ENCODE peak calls at places on chromosomes 3 and 15, in nine cellular contexts. E is NCI-H1436 treated with DMSO at 0.1 percent for 48 hours, F is OCI-LY7, D is GM20000, Z is amniotic stem cell, H is NCI-H1417 treated with DMSO at 0.1 percent for 48 hours, C is AG04450, J is choroid plexus epithelial cell, N is D341Med. G is an unnamed sample.

GRCh38 chr15:25438601-25439455 is at the start of gene UBE3A:
- DNase-seq in H (peak; percentile 76), C (peak; percentile 72), J (peak; percentile 95), N (peak; percentile 97), E (peak; percentile 71), D (peak; percentile 95), Z (peak; percentile 86), F (peak; percentile 94), G (peak; percentile 86)

GRCh38 chr3:143184098-143184497 is 64.5 kb downstream of the CHST2 start:
- DNase-seq in N (no peak), H (no peak), C (no peak), J (no peak), F (no peak), E (no peak), Z (no peak), D (no peak), G (no peak)

GRCh38 chr3:178966299-178967183 is 105.1 kb downstream of the ZMAT3 start:
- DNase-seq in J (peak; percentile 65), H (peak; percentile 41), Z (no peak), C (no peak), N (no peak), D (no peak), F (peak; percentile 62), E (peak; percentile 23), G (peak; percentile 4)

GRCh38 chr3:24158756-24159155 is 213.7 kb downstream of the NR1D2 start:
- DNase-seq in C (no peak), D (no peak), J (no peak), Z (no peak), H (no peak), E (no peak), N (no peak), F (no peak), G (no peak)

GRCh38 chr3:128878556-128879124 is 780 bp upstream of the ACAD9 start:
- DNase-seq in H (no peak), J (peak; percentile 73), N (no peak), C (no peak), Z (peak; percentile 46), F (peak; percentile 53), D (peak; percentile 20), E (no peak), G (peak; percentile 15)

GRCh38 chr15:70091649-70092461 is 5.9 kb downstream of the TLE3 start:
- DNase-seq in F (no peak), D (no peak), C (no peak), J (peak; percentile 58), E (no peak), Z (no peak), N (no peak), H (peak; percentile 61), G (no peak)

GRCh38 chr15:69395460-69395859 is 18.7 kb upstream of the KIF23 start:
- DNase-seq in Z (no peak), J (no peak), N (no peak), E (no peak), F (no peak), C (no peak), D (no peak), H (no peak), G (no peak)

GRCh38 chr15:76337739-76338554 is 1.4 kb downstream of the ISL2 start:
- DNase-seq in F (peak; percentile 29), J (no peak), D (peak; percentile 64), H (no peak), C (no peak), N (no peak), E (no peak), Z (no peak), G (no peak)

GRCh38 chr3:16828815-16829214 is 55.9 kb upstream of the PLCL2 start:
- DNase-seq in Z (no peak), J (peak; percentile 85), E (no peak), D (peak; percentile 36), F (peak; percentile 77), N (peak; percentile 59), H (no peak), C (no peak), G (no peak)

GRCh38 chr3:78506038-78506437 is 1261.8 kb downstream of the ROBO1 start:
- DNase-seq in E (no peak), J (peak; percentile 26), Z (no peak), C (no peak), N (no peak), H (no peak), D (no peak), F (no peak), G (no peak)

GRCh38 chr15:87287156-87287555 is 969.4 kb downstream of the NTRK3 start:
- DNase-seq in J (peak; percentile 83), E (no peak), H (no peak), F (no peak), Z (peak; percentile 64), C (peak; percentile 7), D (no peak), N (no peak), G (peak; percentile 23)

GRCh38 chr15:68412218-68412617 is 19.7 kb downstream of the ITGA11 start:
- DNase-seq in N (no peak), Z (no peak), E (no peak), C (no peak), F (no peak), J (no peak), D (no peak), H (no peak), G (no peak)

GRCh38 chr3:127534564-127534963 is 56.0 kb downstream of the TPRA1 start:
- DNase-seq in C (no peak), E (no peak), Z (no peak), F (no peak), J (no peak), D (no peak), H (no peak), N (no peak), G (no peak)

GRCh38 chr3:158768361-158768787 is 33.5 kb upstream of the MFSD1 start:
- DNase-seq in Z (no peak), J (peak; percentile 76), H (no peak), F (no peak), D (no peak), N (no peak), E (no peak), C (peak; percentile 49), G (no peak)

GRCh38 chr15:88866295-88866881 is 29.0 kb downstream of the HAPLN3 start:
- DNase-seq in F (no peak), Z (no peak), J (no peak), C (no peak), H (no peak), N (no peak), D (no peak), E (no peak), G (no peak)

GRCh38 chr3:71226565-71227281 is 356.8 kb downstream of the FOXP1 start:
- DNase-seq in F (no peak), J (no peak), D (peak; percentile 59), C (no peak), H (no peak), E (no peak), Z (no peak), N (no peak), G (no peak)

GRCh38 chr3:25001041-25001591 is 426.9 kb upstream of the RARB start:
- DNase-seq in Z (peak; percentile 56), H (no peak), E (no peak), F (no peak), D (no peak), J (no peak), C (no peak), N (no peak), G (peak; percentile 71)

GRCh38 chr3:79953591-79954105 is 185.8 kb upstream of the ROBO1 start:
- DNase-seq in D (no peak), Z (no peak), C (no peak), H (no peak), J (no peak), E (no peak), F (no peak), N (no peak), G (no peak)

GRCh38 chr3:149058602-149059001 is 27.7 kb downstream of the HLTF start:
- DNase-seq in F (no peak), D (peak; percentile 11), Z (no peak), E (no peak), N (no peak), C (no peak), J (no peak), H (no peak), G (no peak)

GRCh38 chr15:35907507-35907906 is 361.5 kb upstream of the DPH6 start:
- DNase-seq in N (no peak), J (peak; percentile 21), C (no peak), F (no peak), D (no peak), H (no peak), Z (no peak), E (no peak), G (no peak)

GRCh38 chr15:69658401-69658945 is 205.9 kb downstream of the RPLP1 start:
- DNase-seq in H (no peak), E (no peak), Z (no peak), C (no peak), F (no peak), D (no peak), N (peak; percentile 3), J (no peak), G (no peak)

GRCh38 chr15:64825081-64825430 is 391 bp downstream of the PIF1 start:
- DNase-seq in E (no peak), Z (no peak), N (no peak), D (no peak), F (peak; percentile 46), H (no peak), J (no peak), C (no peak), G (no peak)

GRCh38 chr3:128287161-128287560 is 133.9 kb downstream of the EEFSEC start:
- DNase-seq in D (no peak), E (no peak), F (no peak), J (no peak), Z (no peak), C (no peak), N (no peak), H (no peak), G (no peak)

GRCh38 chr3:40152482-40153133 is 156.9 kb upstream of the EIF1B start:
- DNase-seq in N (no peak), H (peak; percentile 22), E (no peak), Z (no peak), D (no peak), J (no peak), C (no peak), F (no peak), G (no peak)

GRCh38 chr15:51576911-51577500 is 45.6 kb downstream of the DMXL2 start:
- DNase-seq in E (no peak), N (no peak), Z (no peak), C (no peak), F (no peak), H (no peak), J (peak; percentile 86), D (no peak), G (peak; percentile 74)

GRCh38 chr15:68786753-68787152 is 33.9 kb downstream of the ANP32A start:
- DNase-seq in E (no peak), C (no peak), D (no peak), J (no peak), Z (no peak), F (no peak), N (no peak), H (no peak), G (no peak)

GRCh38 chr3:189908646-189909045 is 212.1 kb downstream of the P3H2 start:
- DNase-seq in E (no peak), H (no peak), Z (peak; percentile 9), D (no peak), J (peak; percentile 48), F (no peak), C (peak; percentile 13), N (no peak), G (no peak)

GRCh38 chr15:80679805-80680175 is 15.3 kb upstream of the ABHD17C start:
- DNase-seq in F (no peak), N (no peak), E (no peak), J (no peak), H (no peak), Z (no peak), D (no peak), C (no peak), G (no peak)

GRCh38 chr3:3847994-3848970 is 49.1 kb downstream of the LRRN1 start:
- DNase-seq in E (no peak), H (no peak), D (no peak), J (no peak), C (no peak), N (no peak), F (no peak), Z (no peak), G (no peak)